ENCODE peak calls at places on chromosomes 7 and 10, in eight cellular contexts. One of them, this sample, is unnamed.

GRCh38 chr10:71068811-71069411 is 143.5 kb upstream of the UNC5B start:
- DNase-seq in SK-N-SH: peak
- DNase-seq in OCI-LY7: no peak
- DNase-seq in hepatocyte: no peak
- DNase-seq in PC-3: peak
- DNase-seq in GM23248: peak
- DNase-seq in HCT116: no peak
- DNase-seq in MM.1S: no peak
- DNase-seq in this sample: peak

GRCh38 chr10:51542863-51543262 is 156.5 kb downstream of the CSTF2T start:
- DNase-seq in SK-N-SH: no peak
- DNase-seq in OCI-LY7: no peak
- DNase-seq in hepatocyte: no peak
- DNase-seq in PC-3: no peak
- DNase-seq in GM23248: no peak
- DNase-seq in HCT116: no peak
- DNase-seq in MM.1S: no peak
- DNase-seq in this sample: no peak

GRCh38 chr10:86583983-86584382 is 62.4 kb upstream of the WAPL start:
- DNase-seq in SK-N-SH: no peak
- DNase-seq in OCI-LY7: peak
- DNase-seq in hepatocyte: no peak
- DNase-seq in PC-3: peak
- DNase-seq in GM23248: no peak
- DNase-seq in HCT116: no peak
- DNase-seq in MM.1S: no peak
- DNase-seq in this sample: peak

GRCh38 chr10:77741746-77742145 is 104.1 kb upstream of the KCNMA1 start:
- DNase-seq in SK-N-SH: no peak
- DNase-seq in OCI-LY7: no peak
- DNase-seq in hepatocyte: no peak
- DNase-seq in PC-3: no peak
- DNase-seq in GM23248: peak
- DNase-seq in HCT116: no peak
- DNase-seq in MM.1S: no peak
- DNase-seq in this sample: no peak

GRCh38 chr10:91785851-91786250 is 12.4 kb upstream of the TNKS2 start:
- DNase-seq in SK-N-SH: no peak
- DNase-seq in OCI-LY7: no peak
- DNase-seq in hepatocyte: no peak
- DNase-seq in PC-3: no peak
- DNase-seq in GM23248: no peak
- DNase-seq in HCT116: no peak
- DNase-seq in MM.1S: no peak
- DNase-seq in this sample: no peak

GRCh38 chr10:130686680-130687300 is 550.6 kb downstream of the GLRX3 start:
- DNase-seq in SK-N-SH: peak
- DNase-seq in OCI-LY7: no peak
- DNase-seq in hepatocyte: peak
- DNase-seq in PC-3: peak
- DNase-seq in GM23248: peak
- DNase-seq in HCT116: no peak
- DNase-seq in MM.1S: no peak
- DNase-seq in this sample: peak

GRCh38 chr10:32938554-32939061 is 19.4 kb downstream of the ITGB1 start:
- DNase-seq in SK-N-SH: peak
- DNase-seq in OCI-LY7: no peak
- DNase-seq in hepatocyte: peak
- DNase-seq in PC-3: no peak
- DNase-seq in GM23248: peak
- DNase-seq in HCT116: no peak
- DNase-seq in MM.1S: no peak
- DNase-seq in this sample: peak

GRCh38 chr7:138975343-138976104 is 5.7 kb downstream of the KIAA1549 start:
- DNase-seq in SK-N-SH: peak
- DNase-seq in OCI-LY7: no peak
- DNase-seq in hepatocyte: no peak
- DNase-seq in PC-3: no peak
- DNase-seq in GM23248: no peak
- DNase-seq in HCT116: no peak
- DNase-seq in MM.1S: no peak
- DNase-seq in this sample: peak

GRCh38 chr7:158251061-158251965 is 336.3 kb downstream of the PTPRN2 start:
- DNase-seq in SK-N-SH: no peak
- DNase-seq in OCI-LY7: no peak
- DNase-seq in hepatocyte: no peak
- DNase-seq in PC-3: no peak
- DNase-seq in GM23248: no peak
- DNase-seq in HCT116: no peak
- DNase-seq in MM.1S: no peak
- DNase-seq in this sample: no peak

GRCh38 chr10:44426247-44427034 is 41.5 kb upstream of the CXCL12 start:
- DNase-seq in SK-N-SH: no peak
- DNase-seq in OCI-LY7: no peak
- DNase-seq in hepatocyte: no peak
- DNase-seq in PC-3: no peak
- DNase-seq in GM23248: no peak
- DNase-seq in HCT116: no peak
- DNase-seq in MM.1S: no peak
- DNase-seq in this sample: no peak

GRCh38 chr7:157017639-157018327 is 7.3 kb upstream of the MNX1 start:
- DNase-seq in SK-N-SH: peak
- DNase-seq in OCI-LY7: no peak
- DNase-seq in hepatocyte: no peak
- DNase-seq in PC-3: no peak
- DNase-seq in GM23248: no peak
- DNase-seq in HCT116: no peak
- DNase-seq in MM.1S: no peak
- DNase-seq in this sample: peak

GRCh38 chr10:127576011-127576410 is 26.9 kb downstream of the NPS start:
- DNase-seq in SK-N-SH: no peak
- DNase-seq in OCI-LY7: no peak
- DNase-seq in hepatocyte: no peak
- DNase-seq in PC-3: no peak
- DNase-seq in GM23248: no peak
- DNase-seq in HCT116: no peak
- DNase-seq in MM.1S: no peak
- DNase-seq in this sample: no peak

GRCh38 chr10:3095373-3096139 is 28.2 kb downstream of the PFKP start:
- DNase-seq in SK-N-SH: no peak
- DNase-seq in OCI-LY7: no peak
- DNase-seq in hepatocyte: peak
- DNase-seq in PC-3: peak
- DNase-seq in GM23248: peak
- DNase-seq in HCT116: peak
- DNase-seq in MM.1S: no peak
- DNase-seq in this sample: no peak

GRCh38 chr10:98957801-98958200 is 277.9 kb downstream of the HPSE2 start:
- DNase-seq in SK-N-SH: no peak
- DNase-seq in OCI-LY7: no peak
- DNase-seq in hepatocyte: no peak
- DNase-seq in PC-3: no peak
- DNase-seq in GM23248: no peak
- DNase-seq in HCT116: no peak
- DNase-seq in MM.1S: no peak
- DNase-seq in this sample: no peak

GRCh38 chr7:117014673-117015133 is 61.4 kb downstream of the ST7 start:
- DNase-seq in SK-N-SH: peak
- DNase-seq in OCI-LY7: no peak
- DNase-seq in hepatocyte: peak
- DNase-seq in PC-3: no peak
- DNase-seq in GM23248: peak
- DNase-seq in HCT116: no peak
- DNase-seq in MM.1S: no peak
- DNase-seq in this sample: peak

GRCh38 chr7:79810945-79811344 is 323.7 kb upstream of the GNAI1 start:
- DNase-seq in SK-N-SH: no peak
- DNase-seq in OCI-LY7: no peak
- DNase-seq in hepatocyte: no peak
- DNase-seq in PC-3: no peak
- DNase-seq in GM23248: no peak
- DNase-seq in HCT116: no peak
- DNase-seq in MM.1S: no peak
- DNase-seq in this sample: no peak

GRCh38 chr7:76377186-76377918 is 18.6 kb upstream of the YWHAG start:
- DNase-seq in SK-N-SH: no peak
- DNase-seq in OCI-LY7: no peak
- DNase-seq in hepatocyte: no peak
- DNase-seq in PC-3: no peak
- DNase-seq in GM23248: peak
- DNase-seq in HCT116: no peak
- DNase-seq in MM.1S: no peak
- DNase-seq in this sample: no peak

GRCh38 chr10:102120142-102120986 is at the start of gene LDB1:
- DNase-seq in SK-N-SH: peak
- DNase-seq in OCI-LY7: peak
- DNase-seq in hepatocyte: peak
- DNase-seq in PC-3: peak
- DNase-seq in GM23248: peak
- DNase-seq in HCT116: peak
- DNase-seq in MM.1S: peak
- DNase-seq in this sample: peak

GRCh38 chr10:117363027-117363426 is 12.2 kb downstream of the PDZD8 start:
- DNase-seq in SK-N-SH: no peak
- DNase-seq in OCI-LY7: no peak
- DNase-seq in hepatocyte: no peak
- DNase-seq in PC-3: peak
- DNase-seq in GM23248: peak
- DNase-seq in HCT116: no peak
- DNase-seq in MM.1S: no peak
- DNase-seq in this sample: no peak
- TF ChIP-seq EZH2phosphoT487 in SK-N-SH: no peak
- TF ChIP-seq EZH2phosphoT487 in OCI-LY7: no peak
- TF ChIP-seq EZH2phosphoT487 in hepatocyte: no peak
- TF ChIP-seq EZH2phosphoT487 in PC-3: no peak
- TF ChIP-seq EZH2phosphoT487 in GM23248: no peak
- TF ChIP-seq EZH2phosphoT487 in HCT116: no peak
- TF ChIP-seq EZH2phosphoT487 in MM.1S: no peak
- TF ChIP-seq EZH2phosphoT487 in this sample: no peak

GRCh38 chr7:113015038-113015645 is 71.5 kb downstream of the GPR85 start:
- DNase-seq in SK-N-SH: peak
- DNase-seq in OCI-LY7: peak
- DNase-seq in hepatocyte: peak
- DNase-seq in PC-3: peak
- DNase-seq in GM23248: peak
- DNase-seq in HCT116: peak
- DNase-seq in MM.1S: peak
- DNase-seq in this sample: no peak
- TF ChIP-seq EZH2phosphoT487 in SK-N-SH: no peak
- TF ChIP-seq EZH2phosphoT487 in OCI-LY7: no peak
- TF ChIP-seq EZH2phosphoT487 in hepatocyte: no peak
- TF ChIP-seq EZH2phosphoT487 in PC-3: no peak
- TF ChIP-seq EZH2phosphoT487 in GM23248: no peak
- TF ChIP-seq EZH2phosphoT487 in HCT116: no peak
- TF ChIP-seq EZH2phosphoT487 in MM.1S: no peak
- TF ChIP-seq EZH2phosphoT487 in this sample: no peak

GRCh38 chr10:74857586-74857985 is 31.2 kb downstream of the KAT6B start:
- DNase-seq in SK-N-SH: no peak
- DNase-seq in OCI-LY7: no peak
- DNase-seq in hepatocyte: no peak
- DNase-seq in PC-3: no peak
- DNase-seq in GM23248: no peak
- DNase-seq in HCT116: no peak
- DNase-seq in MM.1S: no peak
- DNase-seq in this sample: no peak
- TF ChIP-seq EZH2phosphoT487 in SK-N-SH: no peak
- TF ChIP-seq EZH2phosphoT487 in OCI-LY7: no peak
- TF ChIP-seq EZH2phosphoT487 in hepatocyte: no peak
- TF ChIP-seq EZH2phosphoT487 in PC-3: no peak
- TF ChIP-seq EZH2phosphoT487 in GM23248: no peak
- TF ChIP-seq EZH2phosphoT487 in HCT116: no peak
- TF ChIP-seq EZH2phosphoT487 in MM.1S: no peak
- TF ChIP-seq EZH2phosphoT487 in this sample: no peak

DNA sequence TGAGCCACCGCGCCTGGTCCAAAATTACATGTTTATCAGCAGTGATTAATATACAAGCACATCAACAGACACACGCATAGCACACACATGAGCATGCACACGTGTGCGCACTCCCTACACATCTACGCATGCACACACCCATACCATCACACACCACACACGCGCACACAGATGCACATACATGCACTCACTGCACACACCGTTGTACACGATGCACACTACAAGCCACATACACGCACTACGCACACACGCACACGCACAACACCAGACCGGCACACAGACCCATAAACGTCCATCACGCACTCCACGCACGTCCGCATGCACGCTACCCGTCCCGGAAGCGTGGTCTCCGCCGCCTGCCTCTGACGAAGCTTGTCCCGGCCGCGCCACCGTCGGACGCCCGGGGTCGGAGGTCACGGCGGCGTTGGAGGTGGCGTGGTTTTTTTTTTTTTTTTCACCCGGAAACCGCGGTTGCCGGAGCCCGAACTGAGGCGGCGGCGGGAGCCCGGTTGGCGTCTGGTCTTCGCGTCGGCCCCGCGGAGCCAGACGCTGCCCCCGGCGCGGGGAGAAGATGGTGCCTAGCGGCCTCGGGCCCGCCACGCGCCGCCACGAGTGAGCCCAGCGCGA is at the start of gene TMEM248:
- DNase-seq in SK-N-SH: peak
- DNase-seq in OCI-LY7: peak
- DNase-seq in hepatocyte: peak
- DNase-seq in PC-3: peak
- DNase-seq in GM23248: peak
- DNase-seq in HCT116: peak
- DNase-seq in MM.1S: peak
- DNase-seq in this sample: peak
- TF ChIP-seq EZH2phosphoT487 in SK-N-SH: no peak
- TF ChIP-seq EZH2phosphoT487 in OCI-LY7: no peak
- TF ChIP-seq EZH2phosphoT487 in hepatocyte: no peak
- TF ChIP-seq EZH2phosphoT487 in PC-3: no peak
- TF ChIP-seq EZH2phosphoT487 in GM23248: no peak
- TF ChIP-seq EZH2phosphoT487 in HCT116: no peak
- TF ChIP-seq EZH2phosphoT487 in MM.1S: no peak
- TF ChIP-seq EZH2phosphoT487 in this sample: no peak

DNA sequence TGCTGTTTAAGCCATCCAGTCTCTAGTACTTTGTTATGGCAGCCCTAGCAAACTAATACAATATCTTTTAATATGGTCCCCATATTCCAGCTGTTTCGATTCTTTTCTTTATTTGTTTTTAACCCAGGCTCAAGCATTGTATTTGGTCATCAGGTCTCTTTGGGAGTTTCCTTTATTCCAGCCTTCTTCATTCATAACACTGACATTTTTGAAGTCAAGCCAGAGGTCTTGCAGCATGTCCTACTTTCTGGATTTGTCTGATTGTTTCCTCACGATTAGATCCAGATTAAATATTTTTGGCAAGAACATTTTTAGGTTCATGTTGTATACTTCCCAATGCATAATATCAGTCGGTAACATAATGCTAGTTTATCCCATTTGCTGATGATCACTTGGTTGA is 11.8 kb downstream of the SLC25A13 start:
- DNase-seq in SK-N-SH: no peak
- DNase-seq in OCI-LY7: no peak
- DNase-seq in hepatocyte: no peak
- DNase-seq in PC-3: no peak
- DNase-seq in GM23248: peak
- DNase-seq in HCT116: no peak
- DNase-seq in MM.1S: no peak
- DNase-seq in this sample: no peak
- TF ChIP-seq EZH2phosphoT487 in SK-N-SH: no peak
- TF ChIP-seq EZH2phosphoT487 in OCI-LY7: no peak
- TF ChIP-seq EZH2phosphoT487 in hepatocyte: no peak
- TF ChIP-seq EZH2phosphoT487 in PC-3: no peak
- TF ChIP-seq EZH2phosphoT487 in GM23248: no peak
- TF ChIP-seq EZH2phosphoT487 in HCT116: no peak
- TF ChIP-seq EZH2phosphoT487 in MM.1S: no peak
- TF ChIP-seq EZH2phosphoT487 in this sample: no peak